ENCODE peak calls at places on chromosomes 13 and 19, in four cellular contexts. L is NCI-H1436; V is activated naive CD4-positive, alpha-beta T cell treated with anti-CD3 and anti-CD28 coated beads for 36 hours; S is Calu3. W is an unnamed sample.
A peak's percentile ranks its signal among the peaks of the same experiment; 100 is the strongest.

GRCh38 chr13:31697290-31697689 is 42.0 kb upstream of the RXFP2 start:
- DNase-seq in L (no peak), V (no peak), S (no peak), W (no peak)

GRCh38 chr19:38679839-38680238 is 32.4 kb downstream of the ACTN4 start:
- DNase-seq in L (no peak), V (no peak), S (no peak), W (no peak)

GRCh38 chr19:12987190-12987589 is 8.1 kb upstream of the NFIX start:
- DNase-seq in L (no peak), V (no peak), S (no peak), W (no peak)

GRCh38 chr19:35641515-35642151 is at the start of gene ETV2:
- DNase-seq in L (no peak), V (peak; percentile 63), S (no peak), W (peak; percentile 78)

GRCh38 chr19:1249298-1249989 is 1.1 kb downstream of the MIDN start:
- DNase-seq in L (peak; percentile 94), V (peak; percentile 96), S (peak; percentile 88), W (peak; percentile 97)

GRCh38 chr13:106680796-106681482 is 113.0 kb upstream of the ARGLU1 start:
- DNase-seq in L (no peak), V (no peak), S (no peak), W (no peak)

GRCh38 chr13:96984061-96984508 is 10.2 kb downstream of the OXGR1 start:
- DNase-seq in L (peak; percentile 1), V (peak; percentile 18), S (peak; percentile 46), W (no peak)

GRCh38 chr13:75195479-75196111 is 286.4 kb downstream of the TBC1D4 start:
- DNase-seq in L (no peak), V (no peak), S (no peak), W (no peak)

W was measured in Karpas-422.